ENCODE peak calls at places on chromosomes 16 and 17, in eight cellular contexts. Z is NCI-H345, D is pulmonary artery endothelial cell, J is hypothalamus, N is NCI-H1092, C is GM23338, A is thoracic aorta, F is AG10803. H is an unnamed sample.

GRCh38 chr16:67464565-67464964 is 16.4 kb downstream of the ATP6V0D1 start:
- DNase-seq in Z (no peak), D (no peak), J (no peak), N (no peak), C (no peak), A (no peak), F (no peak), H (no peak)

GRCh38 chr17:73586153-73586906 is 57.9 kb downstream of the SDK2 start:
- DNase-seq in Z (peak; percentile 73), D (no peak), J (no peak), N (no peak), C (no peak), A (no peak), F (peak; percentile 12), H (no peak)

GRCh38 chr17:72152392-72152727 is 31.5 kb downstream of the SOX9 start:
- DNase-seq in Z (no peak), D (no peak), J (no peak), N (no peak), C (no peak), A (no peak), F (peak; percentile 27), H (no peak)

GRCh38 chr16:81164481-81164880 is 68.3 kb upstream of the GCSH start:
- DNase-seq in Z (no peak), D (no peak), J (no peak), N (peak; percentile 45), C (no peak), A (no peak), F (no peak), H (no peak)

GRCh38 chr16:59210955-59211541 is 476.9 kb upstream of the GOT2 start:
- DNase-seq in Z (no peak), D (peak; percentile 91), J (no peak), N (no peak), C (peak; percentile 83), A (no peak), F (peak; percentile 64), H (no peak)

GRCh38 chr17:28306954-28307401 is 12.0 kb upstream of the TMEM97 start:
- DNase-seq in Z (no peak), D (no peak), J (no peak), N (no peak), C (peak; percentile 76), A (no peak), F (no peak), H (no peak)

GRCh38 chr17:27560668-27561067 is 70.3 kb upstream of the LGALS9 start:
- DNase-seq in Z (no peak), D (no peak), J (no peak), N (no peak), C (no peak), A (no peak), F (no peak), H (no peak)

GRCh38 chr16:85600078-85600477 is 13.0 kb upstream of the GSE1 start:
- DNase-seq in Z (no peak), D (no peak), J (no peak), N (no peak), C (no peak), A (no peak), F (no peak), H (no peak)

GRCh38 chr17:74782571-74782970 is 6.4 kb upstream of the NAT9 start:
- DNase-seq in Z (no peak), D (no peak), J (no peak), N (no peak), C (no peak), A (no peak), F (no peak), H (no peak)

GRCh38 chr17:67050476-67051154 is 6.3 kb downstream of the CACNG1 start:
- DNase-seq in Z (no peak), D (no peak), J (no peak), N (no peak), C (no peak), A (no peak), F (no peak), H (no peak)

GRCh38 chr16:83996481-83997252 is 28.6 kb downstream of the NECAB2 start:
- DNase-seq in Z (no peak), D (no peak), J (no peak), N (no peak), C (peak; percentile 39), A (no peak), F (no peak), H (no peak)

GRCh38 chr16:85082553-85083050 is 29.7 kb downstream of the CIBAR2 start:
- DNase-seq in Z (no peak), D (no peak), J (no peak), N (no peak), C (peak; percentile 53), A (no peak), F (no peak), H (no peak)

GRCh38 chr17:28541439-28541838 is 11.0 kb downstream of the UNC119 start:
- DNase-seq in Z (no peak), D (no peak), J (no peak), N (no peak), C (no peak), A (no peak), F (no peak), H (no peak)

GRCh38 chr17:29225388-29225787 is 21.3 kb upstream of the CRYBA1 start:
- DNase-seq in Z (no peak), D (no peak), J (no peak), N (no peak), C (no peak), A (no peak), F (no peak), H (no peak)

GRCh38 chr16:31073073-31073822 is 792 bp downstream of the ZNF668 start:
- DNase-seq in Z (peak; percentile 95), D (peak; percentile 72), J (peak; percentile 94), N (peak; percentile 77), C (peak; percentile 96), A (peak; percentile 57), F (peak; percentile 90), H (peak; percentile 91)

GRCh38 chr17:47652570-47652969 is 2.9 kb downstream of the KPNB1 start:
- DNase-seq in Z (no peak), D (no peak), J (no peak), N (no peak), C (no peak), A (no peak), F (peak; percentile 10), H (no peak)

GRCh38 chr17:66625321-66625767 is 209.6 kb upstream of the CACNG5 start:
- DNase-seq in Z (peak; percentile 18), D (peak; percentile 3), J (no peak), N (no peak), C (peak; percentile 62), A (no peak), F (peak; percentile 41), H (no peak)

GRCh38 chr16:58409316-58409973 is 17.2 kb downstream of the GINS3 start:
- DNase-seq in Z (no peak), D (peak; percentile 45), J (no peak), N (no peak), C (no peak), A (no peak), F (peak; percentile 71), H (no peak)

GRCh38 chr16:87854053-87854906 is 15.0 kb downstream of the SLC7A5 start:
- DNase-seq in Z (no peak), D (no peak), J (no peak), N (no peak), C (no peak), A (no peak), F (no peak), H (no peak)

GRCh38 chr17:56557682-56558081 is 35.8 kb upstream of the NOG start:
- DNase-seq in Z (no peak), D (no peak), J (no peak), N (no peak), C (no peak), A (no peak), F (no peak), H (no peak)

GRCh38 chr16:50245417-50246298 is 20.7 kb upstream of the ADCY7 start:
- DNase-seq in Z (peak; percentile 15), D (no peak), J (no peak), N (no peak), C (peak; percentile 48), A (no peak), F (peak; percentile 82), H (peak; percentile 82)

GRCh38 chr17:77393867-77394539 is 253.2 kb downstream of the SEC14L1 start:
- DNase-seq in Z (no peak), D (no peak), J (no peak), N (no peak), C (no peak), A (no peak), F (no peak), H (no peak)

GRCh38 chr17:5373112-5373511 is 46.4 kb downstream of the NUP88 start:
- DNase-seq in Z (peak; percentile 0), D (no peak), J (peak; percentile 10), N (no peak), C (no peak), A (no peak), F (no peak), H (no peak)

GRCh38 chr17:60538726-60539125 is 12.7 kb upstream of the APPBP2 start:
- DNase-seq in Z (no peak), D (no peak), J (no peak), N (no peak), C (no peak), A (no peak), F (no peak), H (no peak)

GRCh38 chr17:46925185-46925858 is 2.4 kb downstream of the GOSR2 start:
- DNase-seq in Z (no peak), D (no peak), J (no peak), N (no peak), C (no peak), A (no peak), F (no peak), H (no peak)

GRCh38 chr17:1180434-1180742 is 607 bp upstream of the ABR start:
- DNase-seq in Z (no peak), D (no peak), J (no peak), N (no peak), C (peak; percentile 35), A (no peak), F (no peak), H (no peak)

GRCh38 chr17:18371455-18371854 is 6.1 kb upstream of the EVPLL start:
- DNase-seq in Z (no peak), D (no peak), J (no peak), N (no peak), C (no peak), A (no peak), F (no peak), H (no peak)

GRCh38 chr17:32928527-32929287 is 754 bp downstream of the TMEM98 start:
- DNase-seq in Z (no peak), D (no peak), J (no peak), N (no peak), C (no peak), A (no peak), F (peak; percentile 24), H (no peak)

GRCh38 chr17:82327289-82327688 is 6.3 kb downstream of the SECTM1 start:
- DNase-seq in Z (no peak), D (no peak), J (no peak), N (no peak), C (no peak), A (no peak), F (no peak), H (no peak)

GRCh38 chr17:22490399-22490798 is 798.1 kb downstream of the KCNJ18 start:
- DNase-seq in Z (no peak), D (no peak), J (no peak), N (no peak), C (no peak), A (no peak), F (no peak), H (no peak)

GRCh38 chr17:31858647-31859486 is at the start of gene COPRS:
- DNase-seq in Z (peak; percentile 88), D (peak; percentile 51), J (peak; percentile 85), N (peak; percentile 52), C (peak; percentile 94), A (peak; percentile 60), F (peak; percentile 86), H (peak; percentile 86)

GRCh38 chr16:53433509-53433908 is 762 bp upstream of the RBL2 start:
- DNase-seq in Z (no peak), D (no peak), J (no peak), N (no peak), C (peak; percentile 43), A (no peak), F (no peak), H (no peak)

GRCh38 chr17:21249911-21250703 is 3.1 kb downstream of the NATD1 start:
- DNase-seq in Z (no peak), D (no peak), J (no peak), N (no peak), C (peak; percentile 41), A (no peak), F (peak; percentile 29), H (no peak)

GRCh38 chr17:77786740-77787505 is 171.6 kb upstream of the TNRC6C start:
- DNase-seq in Z (no peak), D (no peak), J (no peak), N (no peak), C (peak; percentile 83), A (no peak), F (peak; percentile 23), H (no peak)